ENCODE peak calls at places on chromosomes 12 and 14, in six cellular contexts. T is Calu3; X is H1; A is A673; F is naive thymus-derived CD4-positive, alpha-beta T cell; N is tibial artery. S is an unnamed sample.

GRCh38 chr12:55728185-55728931 is 451 bp downstream of the CD63 start:
- DNase-seq in T (peak), X (no peak), A (peak), F (no peak), N (peak), S (peak)

GRCh38 chr14:61033024-61033423 is 52.0 kb downstream of the SLC38A6 start:
- DNase-seq in T (no peak), X (no peak), A (no peak), F (no peak), N (no peak), S (no peak)

GRCh38 chr14:22699801-22700564 is 55.8 kb upstream of the OR6J1 start:
- DNase-seq in T (no peak), X (no peak), A (no peak), F (no peak), N (no peak), S (no peak)

GRCh38 chr12:1439687-1440086 is 154.7 kb downstream of the FBXL14 start:
- DNase-seq in T (no peak), X (no peak), A (no peak), F (no peak), N (no peak), S (no peak)

GRCh38 chr12:88658009-88658408 is 77.7 kb upstream of the KITLG start:
- DNase-seq in T (peak), X (no peak), A (no peak), F (no peak), N (no peak), S (no peak)

GRCh38 chr14:91573894-91574837 is 64.1 kb upstream of the PPP4R3A start:
- DNase-seq in T (peak), X (no peak), A (peak), F (peak), N (peak), S (peak)

GRCh38 chr12:14313379-14313778 is 52.1 kb upstream of the ATF7IP start:
- DNase-seq in T (no peak), X (no peak), A (no peak), F (no peak), N (no peak), S (no peak)

GRCh38 chr14:104392396-104393198 is 187.0 kb upstream of the C14orf180 start:
- DNase-seq in T (no peak), X (no peak), A (no peak), F (no peak), N (no peak), S (peak)

GRCh38 chr14:101520621-101521305 is 40.5 kb upstream of the DIO3 start:
- DNase-seq in T (no peak), X (no peak), A (no peak), F (no peak), N (peak), S (peak)

GRCh38 chr12:60257063-60257462 is 661.2 kb downstream of the SLC16A7 start:
- DNase-seq in T (peak), X (no peak), A (peak), F (no peak), N (no peak), S (no peak)

GRCh38 chr14:105711841-105712460 is 185.6 kb downstream of the TMEM121 start:
- DNase-seq in T (no peak), X (no peak), A (no peak), F (no peak), N (no peak), S (no peak)

GRCh38 chr14:105050551-105050897 is 14.7 kb downstream of the GPR132 start:
- DNase-seq in T (peak), X (no peak), A (peak), F (no peak), N (peak), S (no peak)

GRCh38 chr12:109678732-109679131 is 34.9 kb upstream of the FAM222A start:
- DNase-seq in T (no peak), X (no peak), A (peak), F (no peak), N (no peak), S (no peak)

GRCh38 chr12:1518763-1519516 is 75.4 kb downstream of the FBXL14 start:
- DNase-seq in T (peak), X (no peak), A (no peak), F (no peak), N (no peak), S (no peak)

GRCh38 chr12:108839890-108840230 is 17.5 kb downstream of the SSH1 start:
- DNase-seq in T (no peak), X (no peak), A (no peak), F (no peak), N (no peak), S (no peak)

GRCh38 chr14:60756847-60757246 is 22.3 kb downstream of the MNAT1 start:
- DNase-seq in T (no peak), X (no peak), A (no peak), F (no peak), N (no peak), S (no peak)

GRCh38 chr12:57725851-57726150 is 12.7 kb downstream of the AGAP2 start:
- DNase-seq in T (no peak), X (no peak), A (no peak), F (no peak), N (no peak), S (no peak)

GRCh38 chr12:92466391-92467305 is 236.1 kb upstream of the PLEKHG7 start:
- DNase-seq in T (no peak), X (peak), A (no peak), F (no peak), N (peak), S (no peak)

GRCh38 chr12:3107954-3108353 is 30.8 kb downstream of the TSPAN9 start:
- DNase-seq in T (no peak), X (no peak), A (no peak), F (no peak), N (no peak), S (no peak)

GRCh38 chr12:11763760-11764520 is 114.5 kb downstream of the ETV6 start:
- DNase-seq in T (no peak), X (no peak), A (no peak), F (no peak), N (no peak), S (no peak)